ENCODE peak calls at places on chromosomes 13 and 19, in six cellular contexts. One of them, this sample, is unnamed.

GRCh38 chr13:78370231-78370630 is 233.1 kb downstream of the POU4F1 start:
- DNase-seq in HCT116: no peak
- DNase-seq in H1: no peak
- DNase-seq in K562: no peak
- DNase-seq in SK-N-SH: no peak
- DNase-seq in GM12878: no peak
- DNase-seq in this sample: no peak

GRCh38 chr13:101423872-101424271 is 7.6 kb upstream of the NALCN start:
- DNase-seq in HCT116: no peak
- DNase-seq in H1: no peak
- DNase-seq in K562: no peak
- DNase-seq in SK-N-SH: no peak
- DNase-seq in GM12878: no peak
- DNase-seq in this sample: no peak

GRCh38 chr13:74705438-74705837 is 571.2 kb upstream of the KLF12 start:
- DNase-seq in HCT116: no peak
- DNase-seq in H1: no peak
- DNase-seq in K562: no peak
- DNase-seq in SK-N-SH: no peak
- DNase-seq in GM12878: no peak
- DNase-seq in this sample: no peak

GRCh38 chr19:16216744-16217670 is 19.3 kb downstream of the AP1M1 start:
- DNase-seq in HCT116: no peak
- DNase-seq in H1: no peak
- DNase-seq in K562: no peak
- DNase-seq in SK-N-SH: peak
- DNase-seq in GM12878: no peak
- DNase-seq in this sample: no peak

GRCh38 chr13:48930933-48931332 is 44.8 kb upstream of the FNDC3A start:
- DNase-seq in HCT116: no peak
- DNase-seq in H1: no peak
- DNase-seq in K562: no peak
- DNase-seq in SK-N-SH: peak
- DNase-seq in GM12878: no peak
- DNase-seq in this sample: no peak

GRCh38 chr13:109699628-109700071 is 86.7 kb downstream of the IRS2 start:
- DNase-seq in HCT116: no peak
- DNase-seq in H1: peak
- DNase-seq in K562: peak
- DNase-seq in SK-N-SH: no peak
- DNase-seq in GM12878: no peak
- DNase-seq in this sample: no peak

GRCh38 chr13:60572003-60572792 is 175.2 kb downstream of the TDRD3 start:
- DNase-seq in HCT116: no peak
- DNase-seq in H1: no peak
- DNase-seq in K562: no peak
- DNase-seq in SK-N-SH: no peak
- DNase-seq in GM12878: no peak
- DNase-seq in this sample: peak

GRCh38 chr19:7701049-7701653 is 780 bp downstream of the FCER2 start:
- DNase-seq in HCT116: no peak
- DNase-seq in H1: no peak
- DNase-seq in K562: no peak
- DNase-seq in SK-N-SH: no peak
- DNase-seq in GM12878: no peak
- DNase-seq in this sample: no peak

GRCh38 chr13:67366533-67366932 is 136.4 kb upstream of the PCDH9 start:
- DNase-seq in HCT116: peak
- DNase-seq in H1: no peak
- DNase-seq in K562: no peak
- DNase-seq in SK-N-SH: no peak
- DNase-seq in GM12878: no peak
- DNase-seq in this sample: peak

GRCh38 chr13:51770681-51771417 is 33.1 kb downstream of the DHRS12 start:
- DNase-seq in HCT116: no peak
- DNase-seq in H1: no peak
- DNase-seq in K562: no peak
- DNase-seq in SK-N-SH: no peak
- DNase-seq in GM12878: no peak
- DNase-seq in this sample: no peak

GRCh38 chr19:36121486-36122124 is 6.3 kb downstream of the TBCB start:
- DNase-seq in HCT116: no peak
- DNase-seq in H1: no peak
- DNase-seq in K562: no peak
- DNase-seq in SK-N-SH: peak
- DNase-seq in GM12878: no peak
- DNase-seq in this sample: no peak

GRCh38 chr13:95530178-95530577 is 22.3 kb upstream of the CLDN10 start:
- DNase-seq in HCT116: no peak
- DNase-seq in H1: no peak
- DNase-seq in K562: no peak
- DNase-seq in SK-N-SH: no peak
- DNase-seq in GM12878: no peak
- DNase-seq in this sample: peak

GRCh38 chr19:2578391-2578826 is 102.5 kb downstream of the GADD45B start:
- DNase-seq in HCT116: no peak
- DNase-seq in H1: peak
- DNase-seq in K562: no peak
- DNase-seq in SK-N-SH: no peak
- DNase-seq in GM12878: no peak
- DNase-seq in this sample: peak

GRCh38 chr13:40492511-40492910 is 173.9 kb downstream of the FOXO1 start:
- DNase-seq in HCT116: no peak
- DNase-seq in H1: no peak
- DNase-seq in K562: no peak
- DNase-seq in SK-N-SH: no peak
- DNase-seq in GM12878: no peak
- DNase-seq in this sample: no peak

GRCh38 chr19:46224773-46225172 is 4.8 kb upstream of the IGFL1 start:
- DNase-seq in HCT116: no peak
- DNase-seq in H1: no peak
- DNase-seq in K562: no peak
- DNase-seq in SK-N-SH: no peak
- DNase-seq in GM12878: no peak
- DNase-seq in this sample: no peak

GRCh38 chr13:94419304-94419943 is 60.1 kb downstream of the DCT start:
- DNase-seq in HCT116: no peak
- DNase-seq in H1: no peak
- DNase-seq in K562: peak
- DNase-seq in SK-N-SH: no peak
- DNase-seq in GM12878: no peak
- DNase-seq in this sample: no peak

GRCh38 chr13:37648604-37649003 is 50.0 kb upstream of the POSTN start:
- DNase-seq in HCT116: no peak
- DNase-seq in H1: no peak
- DNase-seq in K562: no peak
- DNase-seq in SK-N-SH: no peak
- DNase-seq in GM12878: no peak
- DNase-seq in this sample: no peak

GRCh38 chr19:1313695-1314613 is 28.3 kb downstream of the EFNA2 start:
- DNase-seq in HCT116: no peak
- DNase-seq in H1: no peak
- DNase-seq in K562: no peak
- DNase-seq in SK-N-SH: no peak
- DNase-seq in GM12878: no peak
- DNase-seq in this sample: no peak

GRCh38 chr19:52725528-52725961 is 9.3 kb downstream of the ZNF611 start:
- DNase-seq in HCT116: no peak
- DNase-seq in H1: no peak
- DNase-seq in K562: peak
- DNase-seq in SK-N-SH: peak
- DNase-seq in GM12878: no peak
- DNase-seq in this sample: no peak

DNA sequence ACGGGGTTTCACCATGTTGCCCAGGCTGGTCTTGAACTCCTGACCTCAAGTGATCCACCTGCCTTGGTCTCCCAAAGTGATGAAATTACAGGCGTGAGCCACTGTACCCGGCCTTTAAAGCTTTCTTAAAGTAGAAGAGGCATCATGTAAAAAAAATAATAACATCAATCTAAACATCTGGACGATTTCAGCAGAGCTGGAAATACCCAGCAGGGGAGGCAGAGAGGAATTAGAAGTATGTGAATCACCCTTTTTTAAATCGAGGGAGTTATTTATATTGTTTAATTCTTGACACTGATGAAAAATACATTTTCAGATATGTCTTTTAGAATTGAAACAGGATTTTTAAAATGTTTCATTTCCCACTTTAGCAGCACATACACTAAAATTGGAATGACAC is 37.4 kb upstream of the MTIF3 start:
- DNase-seq in HCT116: no peak
- DNase-seq in H1: no peak
- DNase-seq in K562: no peak
- DNase-seq in SK-N-SH: no peak
- DNase-seq in GM12878: no peak
- DNase-seq in this sample: no peak
- TF ChIP-seq JUND in HCT116: no peak
- TF ChIP-seq JUND in H1: no peak
- TF ChIP-seq JUND in K562: no peak
- TF ChIP-seq JUND in SK-N-SH: no peak
- TF ChIP-seq JUND in GM12878: no peak
- TF ChIP-seq JUND in this sample: no peak

GRCh38 chr19:18868380-18869230 is 27.4 kb downstream of the CERS1 start:
- DNase-seq in HCT116: no peak
- DNase-seq in H1: no peak
- DNase-seq in K562: no peak
- DNase-seq in SK-N-SH: no peak
- DNase-seq in GM12878: no peak
- DNase-seq in this sample: no peak
- TF ChIP-seq JUND in HCT116: no peak
- TF ChIP-seq JUND in H1: no peak
- TF ChIP-seq JUND in K562: no peak
- TF ChIP-seq JUND in SK-N-SH: no peak
- TF ChIP-seq JUND in GM12878: no peak
- TF ChIP-seq JUND in this sample: no peak

GRCh38 chr13:27446986-27447583 is 3.3 kb downstream of the MTIF3 start:
- DNase-seq in HCT116: no peak
- DNase-seq in H1: no peak
- DNase-seq in K562: no peak
- DNase-seq in SK-N-SH: no peak
- DNase-seq in GM12878: no peak
- DNase-seq in this sample: no peak

GRCh38 chr13:27448308-27448707 is 2.1 kb downstream of the MTIF3 start:
- DNase-seq in HCT116: no peak
- DNase-seq in H1: no peak
- DNase-seq in K562: no peak
- DNase-seq in SK-N-SH: no peak
- DNase-seq in GM12878: no peak
- DNase-seq in this sample: no peak

GRCh38 chr13:27449936-27450828 is at the start of gene MTIF3:
- DNase-seq in HCT116: peak
- DNase-seq in H1: peak
- DNase-seq in K562: peak
- DNase-seq in SK-N-SH: peak
- DNase-seq in GM12878: peak
- DNase-seq in this sample: peak

GRCh38 chr13:27449081-27449603 is 1.2 kb downstream of the MTIF3 start:
- DNase-seq in HCT116: no peak
- DNase-seq in H1: no peak
- DNase-seq in K562: peak
- DNase-seq in SK-N-SH: peak
- DNase-seq in GM12878: no peak
- DNase-seq in this sample: no peak

DNA sequence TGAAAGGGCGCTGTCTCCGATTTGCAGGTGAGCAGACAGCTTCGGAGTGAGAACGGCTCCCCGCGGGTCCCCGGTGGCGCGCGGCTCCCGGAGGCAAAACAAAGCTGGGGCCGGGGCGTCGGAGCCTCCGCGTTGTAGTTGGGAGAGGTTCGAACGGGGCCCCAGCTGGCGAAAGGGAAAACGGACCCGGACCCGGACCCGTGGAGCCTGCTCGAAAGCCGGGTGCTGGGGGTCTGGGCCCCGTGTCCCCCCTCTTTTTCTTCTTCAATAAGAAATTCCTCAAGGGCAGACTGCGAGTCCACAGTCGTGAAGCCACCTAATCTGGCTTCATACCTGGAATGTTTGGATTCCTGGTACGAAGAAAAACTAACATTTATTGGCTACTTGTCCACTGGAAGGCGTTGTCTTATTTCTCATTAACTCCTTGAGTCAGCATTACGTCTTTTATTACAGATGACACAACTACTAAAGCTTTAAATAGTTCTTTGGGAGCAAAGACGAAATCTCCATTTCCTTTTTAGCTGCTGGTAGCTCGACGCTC is 627 bp upstream of the MTIF3 start:
- DNase-seq in HCT116: peak
- DNase-seq in H1: peak
- DNase-seq in K562: peak
- DNase-seq in SK-N-SH: peak
- DNase-seq in GM12878: no peak
- DNase-seq in this sample: peak
- TF ChIP-seq JUND in HCT116: peak
- TF ChIP-seq JUND in H1: no peak
- TF ChIP-seq JUND in K562: no peak
- TF ChIP-seq JUND in SK-N-SH: no peak
- TF ChIP-seq JUND in GM12878: no peak
- TF ChIP-seq JUND in this sample: no peak

DNA sequence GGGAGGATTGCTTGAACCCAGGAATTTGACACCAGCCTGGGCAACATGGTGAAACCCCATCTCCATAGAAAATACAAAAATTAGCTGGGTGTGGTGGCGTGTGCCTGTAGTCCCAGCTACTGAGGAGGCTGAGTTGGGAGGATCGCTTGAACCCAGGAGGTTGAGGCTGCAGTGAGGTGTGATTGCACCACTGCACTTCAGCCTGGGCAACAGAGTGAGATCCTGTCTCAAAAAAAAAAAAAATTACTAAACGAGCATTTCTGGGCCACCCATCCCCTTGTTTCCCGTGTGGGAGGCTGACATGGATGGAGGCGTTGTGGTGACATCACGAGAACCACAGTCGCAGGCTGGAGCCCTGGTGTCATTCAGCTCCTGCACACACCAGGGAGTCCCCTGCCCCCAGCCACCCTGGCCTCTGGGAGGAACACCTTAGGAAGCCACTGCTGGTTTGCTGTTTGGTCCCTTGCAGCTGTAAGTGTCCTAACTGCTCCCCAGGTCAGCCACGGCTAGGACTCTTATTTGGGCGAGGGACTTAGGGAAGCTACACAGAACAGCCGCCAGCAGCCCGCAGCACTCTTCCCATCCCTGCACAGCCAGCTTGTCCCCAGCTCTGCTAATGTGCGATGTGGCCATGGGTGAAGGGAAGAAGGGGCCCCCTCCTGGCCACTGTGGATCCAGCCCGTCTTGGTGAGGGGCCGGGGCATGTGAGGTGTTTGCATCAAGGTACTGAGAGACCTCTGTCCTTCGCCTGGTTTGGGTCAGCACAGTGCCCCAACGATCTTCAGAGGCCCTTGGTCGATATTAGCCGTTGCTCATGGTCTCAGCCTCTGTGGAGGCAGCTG is 12.7 kb downstream of the NKPD1 start:
- DNase-seq in HCT116: no peak
- DNase-seq in H1: peak
- DNase-seq in K562: peak
- DNase-seq in SK-N-SH: no peak
- DNase-seq in GM12878: no peak
- DNase-seq in this sample: no peak
- TF ChIP-seq JUND in HCT116: no peak
- TF ChIP-seq JUND in H1: no peak
- TF ChIP-seq JUND in K562: no peak
- TF ChIP-seq JUND in SK-N-SH: no peak
- TF ChIP-seq JUND in GM12878: no peak
- TF ChIP-seq JUND in this sample: no peak

This sample was measured in T47D.